ENCODE peak calls at places on chromosomes 7 and 10, in six cellular contexts. U is heart left ventricle, S is RWPE2, D is left ventricle myocardium inferior, C is pancreas, L is GM23338. B is an unnamed sample.
A peak's percentile ranks its signal among the peaks of the same experiment; 100 is the strongest.

GRCh38 chr7:53947670-53948226 is 594.4 kb upstream of the VSTM2A start:
- DNase-seq in U (no peak), S (no peak), D (no peak), C (no peak), L (no peak), B (no peak)

GRCh38 chr7:44281811-44282600 is 43.4 kb downstream of the CAMK2B start:
- DNase-seq in U (no peak), S (peak; percentile 45), D (peak; percentile 6), C (no peak), L (no peak), B (no peak)

GRCh38 chr10:110516815-110517492 is 19.2 kb downstream of the DUSP5 start:
- DNase-seq in U (no peak), S (no peak), D (no peak), C (no peak), L (no peak), B (no peak)

GRCh38 chr10:3395487-3395886 is 222.9 kb upstream of the PITRM1 start:
- DNase-seq in U (no peak), S (no peak), D (no peak), C (peak; percentile 30), L (no peak), B (no peak)

GRCh38 chr7:96700516-96700915 is 9.1 kb downstream of the SEM1 start:
- DNase-seq in U (no peak), S (no peak), D (no peak), C (no peak), L (no peak), B (no peak)

GRCh38 chr7:148264933-148265557 is 325.5 kb upstream of the C7orf33 start:
- DNase-seq in U (no peak), S (no peak), D (no peak), C (no peak), L (peak; percentile 91), B (no peak)

GRCh38 chr10:79382491-79382941 is 35.2 kb downstream of the PPIF start:
- DNase-seq in U (peak; percentile 53), S (peak; percentile 45), D (no peak), C (no peak), L (no peak), B (no peak)

GRCh38 chr7:101950450-101951119 is 133.2 kb downstream of the CUX1 start:
- DNase-seq in U (no peak), S (no peak), D (no peak), C (no peak), L (peak; percentile 87), B (no peak)

GRCh38 chr10:112507988-112508387 is 61.0 kb downstream of the VTI1A start:
- DNase-seq in U (no peak), S (no peak), D (no peak), C (no peak), L (no peak), B (no peak)

GRCh38 chr10:46314046-46314445 is 27.2 kb downstream of the ANTXRL start:
- DNase-seq in U (no peak), S (no peak), D (no peak), C (no peak), L (no peak), B (no peak)

GRCh38 chr10:77637474-77637985 is at the start of gene KCNMA1:
- DNase-seq in U (no peak), S (no peak), D (no peak), C (peak; percentile 23), L (peak; percentile 68), B (peak; percentile 29)

GRCh38 chr10:91349381-91349780 is 60.8 kb upstream of the HECTD2 start:
- DNase-seq in U (peak; percentile 78), S (no peak), D (no peak), C (no peak), L (no peak), B (peak; percentile 23)

GRCh38 chr10:34908472-34908871 is 93.4 kb upstream of the PARD3 start:
- DNase-seq in U (no peak), S (no peak), D (no peak), C (no peak), L (no peak), B (no peak)

GRCh38 chr7:130345106-130345505 is 490 bp downstream of the CPA5 start:
- DNase-seq in U (no peak), S (no peak), D (no peak), C (no peak), L (peak; percentile 34), B (no peak)

GRCh38 chr7:57354679-57355338 is 95.2 kb upstream of the ZNF716 start:
- DNase-seq in U (peak; percentile 59), S (no peak), D (peak; percentile 42), C (no peak), L (no peak), B (no peak)

GRCh38 chr7:69968969-69969368 is 370.7 kb downstream of the AUTS2 start:
- DNase-seq in U (no peak), S (no peak), D (no peak), C (no peak), L (peak; percentile 6), B (no peak)

GRCh38 chr7:111308691-111309090 is 217.8 kb downstream of the LRRN3 start:
- DNase-seq in U (no peak), S (no peak), D (no peak), C (no peak), L (no peak), B (no peak)

GRCh38 chr10:114716811-114717404 is 58.8 kb upstream of the ABLIM1 start:
- DNase-seq in U (no peak), S (no peak), D (no peak), C (no peak), L (no peak), B (no peak)

GRCh38 chr10:11367505-11367904 is 243.9 kb downstream of the USP6NL start:
- DNase-seq in U (no peak), S (no peak), D (no peak), C (no peak), L (no peak), B (no peak)
- H3K27ac ChIP-seq in U (no peak overlapping the region), S (no peak overlapping the region), D (no peak overlapping the region), C (no peak overlapping the region), L (no peak overlapping the region), B (no peak overlapping the region)

GRCh38 chr7:25613912-25614311 is 385.6 kb upstream of the NPVF start:
- DNase-seq in U (no peak), S (no peak), D (no peak), C (no peak), L (no peak), B (no peak)

GRCh38 chr7:25617219-25617618 is 388.9 kb upstream of the NPVF start:
- DNase-seq in U (no peak), S (no peak), D (no peak), C (no peak), L (no peak), B (no peak)

GRCh38 chr7:25615603-25616002 is 387.3 kb upstream of the NPVF start:
- DNase-seq in U (no peak), S (no peak), D (no peak), C (no peak), L (no peak), B (no peak)

GRCh38 chr7:25614415-25614814 is 386.1 kb upstream of the NPVF start:
- DNase-seq in U (no peak), S (no peak), D (no peak), C (no peak), L (no peak), B (no peak)

DNA sequence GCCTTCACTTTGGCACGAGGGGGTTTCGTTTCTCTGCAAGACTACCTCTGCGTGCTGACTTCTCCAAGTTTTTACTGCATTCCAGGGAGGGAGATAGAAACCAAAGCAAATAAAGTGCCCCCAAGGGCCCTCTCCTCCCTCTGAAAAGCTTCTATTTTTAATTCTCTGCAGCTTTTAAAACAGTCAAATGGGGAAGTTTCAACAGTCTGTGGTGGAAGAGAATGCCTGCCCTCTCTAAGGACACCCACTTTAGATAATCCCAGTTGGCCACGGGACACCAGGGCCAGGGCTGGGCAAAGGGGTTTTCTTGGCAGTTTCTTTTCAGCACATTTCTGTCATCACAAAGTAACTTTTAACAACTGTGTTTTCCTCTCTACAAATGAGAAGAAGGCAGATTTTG is 386.7 kb upstream of the NPVF start:
- DNase-seq in U (no peak), S (no peak), D (no peak), C (no peak), L (no peak), B (no peak)
- H3K27ac ChIP-seq in U (peak overlapping the region; percentile 11), S (no peak overlapping the region), D (peak overlapping the region; percentile 68), C (no peak overlapping the region), L (no peak overlapping the region), B (peak overlapping the region; percentile 26)

DNA sequence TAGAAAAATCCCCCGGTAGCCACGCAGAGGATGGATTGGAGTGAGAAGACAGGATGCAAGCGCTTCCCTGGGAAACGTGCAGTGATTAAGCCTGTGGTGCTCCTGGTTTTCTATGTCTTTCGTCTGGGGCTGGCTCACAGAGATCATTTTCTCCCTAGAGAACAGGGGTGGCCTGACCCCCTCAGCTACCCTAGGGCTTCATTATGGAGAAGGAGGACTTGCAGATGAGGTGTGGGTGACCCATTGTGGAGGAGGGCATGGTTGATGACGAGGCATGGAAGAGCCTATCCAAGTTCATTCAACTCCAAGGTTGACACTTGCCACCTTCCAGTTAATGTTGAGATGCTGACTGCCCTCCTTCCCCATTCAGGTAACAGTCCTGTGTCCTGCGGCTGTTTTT is 75.9 kb downstream of the VSTM4 start:
- DNase-seq in U (no peak), S (no peak), D (no peak), C (no peak), L (no peak), B (no peak)
- H3K27ac ChIP-seq in U (no peak overlapping the region), S (no peak overlapping the region), D (no peak overlapping the region), C (no peak overlapping the region), L (no peak overlapping the region), B (no peak overlapping the region)

GRCh38 chr10:29858352-29859267 is 200.8 kb downstream of the JCAD start:
- DNase-seq in U (peak; percentile 76), S (no peak), D (peak; percentile 65), C (peak; percentile 55), L (peak; percentile 72), B (no peak)
- H3K27ac ChIP-seq in U (no peak overlapping the region), S (peak overlapping the region; percentile 61), D (peak overlapping the region; percentile 54), C (no peak overlapping the region), L (no peak overlapping the region), B (no peak overlapping the region)

DNA sequence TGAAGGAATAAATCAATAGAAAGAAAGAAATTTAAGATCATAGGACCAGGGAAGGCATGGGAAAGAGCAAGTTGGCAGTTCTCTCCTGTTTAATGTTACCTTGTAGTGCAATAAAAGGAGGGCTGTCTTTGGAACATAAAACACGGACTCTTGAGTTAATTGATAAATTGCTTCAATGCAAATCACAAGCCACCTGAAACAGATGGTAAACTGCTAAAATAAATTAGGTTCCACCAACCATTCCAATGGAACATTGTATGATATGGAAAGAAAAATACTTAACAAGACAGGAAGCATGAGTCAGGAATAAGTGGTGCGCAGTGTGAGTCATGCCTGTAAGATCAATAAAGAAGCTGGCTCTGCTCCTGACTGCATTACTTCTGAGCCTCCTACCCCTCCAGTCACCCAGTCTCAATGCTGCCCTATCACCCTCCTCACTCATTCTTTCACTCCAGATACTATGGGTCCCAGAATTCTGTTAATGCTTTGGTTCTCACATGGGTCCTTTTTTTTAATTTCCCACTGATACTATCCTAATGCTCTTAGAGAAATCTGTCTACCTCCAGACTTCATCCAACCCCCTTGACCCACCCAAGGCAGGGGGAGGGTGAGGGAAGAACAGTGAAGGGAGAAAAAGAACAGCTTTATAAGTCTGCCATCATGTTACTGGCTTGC is 78.9 kb downstream of the LRRC17 start:
- DNase-seq in U (no peak), S (peak; percentile 75), D (no peak), C (peak; percentile 45), L (no peak), B (no peak)
- H3K27ac ChIP-seq in U (peak overlapping the region; percentile 69), S (peak overlapping the region; percentile 94), D (peak overlapping the region; percentile 76), C (no peak overlapping the region), L (no peak overlapping the region), B (no peak overlapping the region)

GRCh38 chr7:77525231-77525630 is 11.9 kb upstream of the PTPN12 start:
- DNase-seq in U (no peak), S (no peak), D (no peak), C (no peak), L (no peak), B (no peak)
- H3K27ac ChIP-seq in U (no peak overlapping the region), S (no peak overlapping the region), D (no peak overlapping the region), C (no peak overlapping the region), L (no peak overlapping the region), B (no peak overlapping the region)